ENCODE peak calls at places on chromosomes 5 and 9, in ten cellular contexts. B, U, L, X, Z, K, J, I, E and V are unnamed samples.

GRCh38 chr9:131500939-131501541 is 1.7 kb upstream of the POMT1 start:
- DNase-seq in B (no peak), U (peak), L (peak), X (no peak), Z (peak), K (no peak), J (peak), I (no peak), E (peak), V (no peak)

GRCh38 chr5:96714951-96715451 is 52.8 kb downstream of the CAST start:
- DNase-seq in B (peak), U (peak), L (peak), X (no peak), Z (no peak), K (no peak), J (peak), I (no peak), E (peak), V (peak)

GRCh38 chr5:143116817-143117216 is 286.7 kb downstream of the NR3C1 start:
- DNase-seq in B (no peak), U (no peak), L (no peak), X (no peak), Z (no peak), K (no peak), J (no peak), I (no peak), E (no peak), V (no peak)

GRCh38 chr5:152688561-152689274 is 283.6 kb upstream of the NMUR2 start:
- DNase-seq in B (no peak), U (peak), L (peak), X (no peak), Z (peak), K (no peak), J (peak), I (no peak), E (no peak), V (peak)

GRCh38 chr9:106421772-106422171 is 441.2 kb upstream of the ZNF462 start:
- DNase-seq in B (no peak), U (no peak), L (no peak), X (no peak), Z (no peak), K (no peak), J (no peak), I (no peak), E (no peak), V (no peak)

GRCh38 chr9:3468407-3469205 is 57.2 kb downstream of the RFX3 start:
- DNase-seq in B (no peak), U (no peak), L (peak), X (no peak), Z (no peak), K (no peak), J (no peak), I (no peak), E (no peak), V (no peak)

GRCh38 chr9:114588671-114589526 is 1.3 kb downstream of the ATP6V1G1 start:
- DNase-seq in B (no peak), U (peak), L (peak), X (no peak), Z (peak), K (no peak), J (peak), I (no peak), E (no peak), V (no peak)

GRCh38 chr5:112097768-112098167 is 321.3 kb downstream of the EPB41L4A start:
- DNase-seq in B (no peak), U (no peak), L (peak), X (no peak), Z (no peak), K (no peak), J (peak), I (no peak), E (no peak), V (no peak)

GRCh38 chr9:137241490-137242328 is 622 bp downstream of the TUBB4B start:
- DNase-seq in B (peak), U (peak), L (peak), X (peak), Z (peak), K (peak), J (peak), I (peak), E (peak), V (peak)

GRCh38 chr5:109589983-109590382 is 99.7 kb upstream of the MAN2A1 start:
- DNase-seq in B (no peak), U (no peak), L (no peak), X (no peak), Z (no peak), K (no peak), J (peak), I (no peak), E (no peak), V (no peak)

GRCh38 chr5:38555354-38556114 is 912 bp downstream of the LIFR start:
- DNase-seq in B (no peak), U (no peak), L (no peak), X (no peak), Z (no peak), K (no peak), J (no peak), I (no peak), E (no peak), V (no peak)

GRCh38 chr5:148666353-148666752 is 12.0 kb upstream of the HTR4 start:
- DNase-seq in B (no peak), U (no peak), L (no peak), X (no peak), Z (no peak), K (no peak), J (no peak), I (no peak), E (no peak), V (no peak)

GRCh38 chr5:97628011-97628410 is 445.0 kb upstream of the RIOK2 start:
- DNase-seq in B (no peak), U (peak), L (peak), X (no peak), Z (no peak), K (no peak), J (peak), I (no peak), E (no peak), V (no peak)

GRCh38 chr5:38867071-38867790 is 21.4 kb downstream of the OSMR start:
- DNase-seq in B (no peak), U (no peak), L (no peak), X (no peak), Z (no peak), K (no peak), J (no peak), I (no peak), E (no peak), V (no peak)

GRCh38 chr5:134738963-134739661 is 764 bp downstream of the CAMLG start:
- DNase-seq in B (no peak), U (peak), L (peak), X (no peak), Z (peak), K (no peak), J (peak), I (no peak), E (peak), V (no peak)

GRCh38 chr9:6931913-6932312 is 174.1 kb downstream of the KDM4C start:
- DNase-seq in B (no peak), U (peak), L (peak), X (no peak), Z (peak), K (no peak), J (peak), I (no peak), E (peak), V (peak)

GRCh38 chr5:111017731-111018130 is 53.8 kb upstream of the TSLP start:
- DNase-seq in B (no peak), U (no peak), L (no peak), X (no peak), Z (no peak), K (no peak), J (no peak), I (no peak), E (no peak), V (no peak)

GRCh38 chr5:164358531-164359259 is 853.3 kb downstream of the MAT2B start:
- DNase-seq in B (no peak), U (no peak), L (no peak), X (no peak), Z (no peak), K (no peak), J (peak), I (no peak), E (no peak), V (no peak)

GRCh38 chr5:54098267-54098666 is 212.1 kb downstream of the ARL15 start:
- DNase-seq in B (no peak), U (no peak), L (no peak), X (no peak), Z (no peak), K (no peak), J (no peak), I (no peak), E (no peak), V (no peak)

GRCh38 chr9:131334568-131335105 is 45.1 kb downstream of the PLPP7 start:
- DNase-seq in B (no peak), U (no peak), L (peak), X (peak), Z (no peak), K (peak), J (peak), I (peak), E (no peak), V (peak)

GRCh38 chr9:1231998-1232919 is 182.1 kb downstream of the DMRT2 start:
- DNase-seq in B (peak), U (peak), L (peak), X (no peak), Z (peak), K (no peak), J (peak), I (peak), E (no peak), V (peak)

GRCh38 chr9:89655990-89656657 is 51.3 kb downstream of the GADD45G start:
- DNase-seq in B (no peak), U (no peak), L (no peak), X (peak), Z (no peak), K (peak), J (no peak), I (no peak), E (no peak), V (no peak)

GRCh38 chr9:136327313-136327971 is at the start of gene GPSM1:
- DNase-seq in B (peak), U (peak), L (peak), X (peak), Z (peak), K (no peak), J (peak), I (peak), E (peak), V (peak)

GRCh38 chr5:123809594-123810172 is 297.7 kb downstream of the CSNK1G3 start:
- DNase-seq in B (no peak), U (no peak), L (no peak), X (no peak), Z (no peak), K (no peak), J (no peak), I (no peak), E (no peak), V (no peak)

GRCh38 chr9:132840980-132841379 is 37.1 kb downstream of the AK8 start:
- DNase-seq in B (no peak), U (no peak), L (no peak), X (no peak), Z (no peak), K (no peak), J (no peak), I (no peak), E (no peak), V (no peak)

GRCh38 chr5:161385080-161385479 is 161.4 kb downstream of the GABRB2 start:
- DNase-seq in B (no peak), U (no peak), L (no peak), X (no peak), Z (no peak), K (no peak), J (no peak), I (no peak), E (no peak), V (no peak)

GRCh38 chr5:1777281-1778137 is 22.1 kb downstream of the MRPL36 start:
- DNase-seq in B (no peak), U (no peak), L (no peak), X (no peak), Z (no peak), K (no peak), J (no peak), I (no peak), E (no peak), V (peak)

GRCh38 chr9:37198034-37198718 is 77.8 kb downstream of the ZCCHC7 start:
- DNase-seq in B (no peak), U (no peak), L (no peak), X (no peak), Z (no peak), K (no peak), J (no peak), I (no peak), E (no peak), V (no peak)

GRCh38 chr5:121793791-121794190 is 57.9 kb upstream of the FTMT start:
- DNase-seq in B (no peak), U (no peak), L (no peak), X (no peak), Z (no peak), K (no peak), J (no peak), I (no peak), E (no peak), V (no peak)

GRCh38 chr9:73133921-73134407 is 17.7 kb upstream of the ANXA1 start:
- DNase-seq in B (no peak), U (no peak), L (no peak), X (no peak), Z (peak), K (no peak), J (peak), I (no peak), E (no peak), V (no peak)

GRCh38 chr5:36632363-36632664 is 25.9 kb downstream of the SLC1A3 start:
- DNase-seq in B (no peak), U (no peak), L (no peak), X (no peak), Z (no peak), K (no peak), J (no peak), I (no peak), E (no peak), V (no peak)

GRCh38 chr9:113602126-113603119 is 138.9 kb downstream of the RGS3 start:
- DNase-seq in B (no peak), U (peak), L (peak), X (peak), Z (peak), K (peak), J (peak), I (peak), E (peak), V (peak)

GRCh38 chr9:129458663-129459549 is 162.0 kb downstream of the C9orf50 start:
- DNase-seq in B (no peak), U (no peak), L (peak), X (peak), Z (no peak), K (peak), J (no peak), I (peak), E (peak), V (peak)

GRCh38 chr9:10899509-10899908 is 286.7 kb upstream of the PTPRD start:
- DNase-seq in B (no peak), U (no peak), L (no peak), X (no peak), Z (no peak), K (no peak), J (no peak), I (no peak), E (no peak), V (no peak)